ENCODE peak calls at places on chromosome 16, in five cellular contexts. One of them, this sample, is unnamed.

GRCh38 chr16:58205276-58206036 is 7.5 kb upstream of the CSNK2A2 start:
- DNase-seq in transverse colon: no peak
- DNase-seq in anterior cingulate cortex: no peak
- DNase-seq in stimulated activated CD8-positive, alpha-beta memory T cell treated with anti-CD3 and anti-CD28 coated beads, Interleukin-4, amount 100 ng/mL, for 4 hours: no peak
- DNase-seq in HT-29: no peak
- DNase-seq in this sample: no peak

GRCh38 chr16:51357839-51358238 is 206.8 kb upstream of the SALL1 start:
- DNase-seq in transverse colon: no peak
- DNase-seq in anterior cingulate cortex: no peak
- DNase-seq in stimulated activated CD8-positive, alpha-beta memory T cell treated with anti-CD3 and anti-CD28 coated beads, Interleukin-4, amount 100 ng/mL, for 4 hours: no peak
- DNase-seq in HT-29: no peak
- DNase-seq in this sample: no peak

GRCh38 chr16:26464576-26465266 is 602.0 kb upstream of the C16orf82 start:
- DNase-seq in transverse colon: no peak
- DNase-seq in anterior cingulate cortex: no peak
- DNase-seq in stimulated activated CD8-positive, alpha-beta memory T cell treated with anti-CD3 and anti-CD28 coated beads, Interleukin-4, amount 100 ng/mL, for 4 hours: no peak
- DNase-seq in HT-29: peak
- DNase-seq in this sample: no peak

GRCh38 chr16:49544828-49545227 is 171.2 kb downstream of the C16orf78 start:
- DNase-seq in transverse colon: no peak
- DNase-seq in anterior cingulate cortex: no peak
- DNase-seq in stimulated activated CD8-positive, alpha-beta memory T cell treated with anti-CD3 and anti-CD28 coated beads, Interleukin-4, amount 100 ng/mL, for 4 hours: no peak
- DNase-seq in HT-29: no peak
- DNase-seq in this sample: no peak

GRCh38 chr16:1580956-1581355 is 30.9 kb downstream of the IFT140 start:
- DNase-seq in transverse colon: peak
- DNase-seq in anterior cingulate cortex: no peak
- DNase-seq in stimulated activated CD8-positive, alpha-beta memory T cell treated with anti-CD3 and anti-CD28 coated beads, Interleukin-4, amount 100 ng/mL, for 4 hours: no peak
- DNase-seq in HT-29: no peak
- DNase-seq in this sample: no peak

GRCh38 chr16:77574867-77575619 is 140.2 kb upstream of the ADAMTS18 start:
- DNase-seq in transverse colon: peak
- DNase-seq in anterior cingulate cortex: no peak
- DNase-seq in stimulated activated CD8-positive, alpha-beta memory T cell treated with anti-CD3 and anti-CD28 coated beads, Interleukin-4, amount 100 ng/mL, for 4 hours: no peak
- DNase-seq in HT-29: no peak
- DNase-seq in this sample: peak

GRCh38 chr16:66476328-66477027 is 49.4 kb downstream of the BEAN1 start:
- DNase-seq in transverse colon: no peak
- DNase-seq in anterior cingulate cortex: no peak
- DNase-seq in stimulated activated CD8-positive, alpha-beta memory T cell treated with anti-CD3 and anti-CD28 coated beads, Interleukin-4, amount 100 ng/mL, for 4 hours: no peak
- DNase-seq in HT-29: peak
- DNase-seq in this sample: no peak

GRCh38 chr16:66741131-66741900 is 10.1 kb downstream of the DYNC1LI2 start:
- DNase-seq in transverse colon: peak
- DNase-seq in anterior cingulate cortex: peak
- DNase-seq in stimulated activated CD8-positive, alpha-beta memory T cell treated with anti-CD3 and anti-CD28 coated beads, Interleukin-4, amount 100 ng/mL, for 4 hours: no peak
- DNase-seq in HT-29: peak
- DNase-seq in this sample: peak

GRCh38 chr16:8375208-8375607 is 215.1 kb downstream of the TMEM114 start:
- DNase-seq in transverse colon: no peak
- DNase-seq in anterior cingulate cortex: no peak
- DNase-seq in stimulated activated CD8-positive, alpha-beta memory T cell treated with anti-CD3 and anti-CD28 coated beads, Interleukin-4, amount 100 ng/mL, for 4 hours: no peak
- DNase-seq in HT-29: no peak
- DNase-seq in this sample: no peak

GRCh38 chr16:31452631-31453106 is 6.6 kb upstream of the ARMC5 start:
- DNase-seq in transverse colon: no peak
- DNase-seq in anterior cingulate cortex: no peak
- DNase-seq in stimulated activated CD8-positive, alpha-beta memory T cell treated with anti-CD3 and anti-CD28 coated beads, Interleukin-4, amount 100 ng/mL, for 4 hours: no peak
- DNase-seq in HT-29: no peak
- DNase-seq in this sample: no peak

GRCh38 chr16:21638573-21638975 is 13.8 kb downstream of the IGSF6 start:
- DNase-seq in transverse colon: no peak
- DNase-seq in anterior cingulate cortex: no peak
- DNase-seq in stimulated activated CD8-positive, alpha-beta memory T cell treated with anti-CD3 and anti-CD28 coated beads, Interleukin-4, amount 100 ng/mL, for 4 hours: no peak
- DNase-seq in HT-29: no peak
- DNase-seq in this sample: no peak

GRCh38 chr16:10847166-10847565 is 28.6 kb upstream of the TVP23A start:
- DNase-seq in transverse colon: no peak
- DNase-seq in anterior cingulate cortex: no peak
- DNase-seq in stimulated activated CD8-positive, alpha-beta memory T cell treated with anti-CD3 and anti-CD28 coated beads, Interleukin-4, amount 100 ng/mL, for 4 hours: no peak
- DNase-seq in HT-29: no peak
- DNase-seq in this sample: no peak

GRCh38 chr16:71540-72341 is 690 bp downstream of the RHBDF1 start:
- DNase-seq in transverse colon: peak
- DNase-seq in anterior cingulate cortex: peak
- DNase-seq in stimulated activated CD8-positive, alpha-beta memory T cell treated with anti-CD3 and anti-CD28 coated beads, Interleukin-4, amount 100 ng/mL, for 4 hours: no peak
- DNase-seq in HT-29: peak
- DNase-seq in this sample: peak

GRCh38 chr16:53896711-53897110 is 192.8 kb downstream of the FTO start:
- DNase-seq in transverse colon: no peak
- DNase-seq in anterior cingulate cortex: no peak
- DNase-seq in stimulated activated CD8-positive, alpha-beta memory T cell treated with anti-CD3 and anti-CD28 coated beads, Interleukin-4, amount 100 ng/mL, for 4 hours: no peak
- DNase-seq in HT-29: no peak
- DNase-seq in this sample: no peak

GRCh38 chr16:68539704-68540370 is 746 bp downstream of the ZFP90 start:
- DNase-seq in transverse colon: no peak
- DNase-seq in anterior cingulate cortex: no peak
- DNase-seq in stimulated activated CD8-positive, alpha-beta memory T cell treated with anti-CD3 and anti-CD28 coated beads, Interleukin-4, amount 100 ng/mL, for 4 hours: no peak
- DNase-seq in HT-29: no peak
- DNase-seq in this sample: no peak

GRCh38 chr16:23110257-23110899 is 38.9 kb downstream of the USP31 start:
- DNase-seq in transverse colon: no peak
- DNase-seq in anterior cingulate cortex: no peak
- DNase-seq in stimulated activated CD8-positive, alpha-beta memory T cell treated with anti-CD3 and anti-CD28 coated beads, Interleukin-4, amount 100 ng/mL, for 4 hours: no peak
- DNase-seq in HT-29: no peak
- DNase-seq in this sample: no peak

GRCh38 chr16:57601801-57602478 is 26.5 kb upstream of the ADGRG1 start:
- DNase-seq in transverse colon: no peak
- DNase-seq in anterior cingulate cortex: no peak
- DNase-seq in stimulated activated CD8-positive, alpha-beta memory T cell treated with anti-CD3 and anti-CD28 coated beads, Interleukin-4, amount 100 ng/mL, for 4 hours: no peak
- DNase-seq in HT-29: no peak
- DNase-seq in this sample: no peak

GRCh38 chr16:12320298-12320706 is 343.8 kb downstream of the SNX29 start:
- DNase-seq in transverse colon: no peak
- DNase-seq in anterior cingulate cortex: no peak
- DNase-seq in stimulated activated CD8-positive, alpha-beta memory T cell treated with anti-CD3 and anti-CD28 coated beads, Interleukin-4, amount 100 ng/mL, for 4 hours: no peak
- DNase-seq in HT-29: no peak
- DNase-seq in this sample: no peak

GRCh38 chr16:10103096-10103495 is 79.1 kb downstream of the GRIN2A start:
- DNase-seq in transverse colon: no peak
- DNase-seq in anterior cingulate cortex: no peak
- DNase-seq in stimulated activated CD8-positive, alpha-beta memory T cell treated with anti-CD3 and anti-CD28 coated beads, Interleukin-4, amount 100 ng/mL, for 4 hours: no peak
- DNase-seq in HT-29: no peak
- DNase-seq in this sample: no peak

GRCh38 chr16:85856054-85856453 is 42.9 kb upstream of the IRF8 start:
- DNase-seq in transverse colon: no peak
- DNase-seq in anterior cingulate cortex: no peak
- DNase-seq in stimulated activated CD8-positive, alpha-beta memory T cell treated with anti-CD3 and anti-CD28 coated beads, Interleukin-4, amount 100 ng/mL, for 4 hours: no peak
- DNase-seq in HT-29: no peak
- DNase-seq in this sample: no peak

GRCh38 chr16:77898671-77899211 is 110.4 kb downstream of the VAT1L start:
- DNase-seq in transverse colon: no peak
- DNase-seq in anterior cingulate cortex: no peak
- DNase-seq in stimulated activated CD8-positive, alpha-beta memory T cell treated with anti-CD3 and anti-CD28 coated beads, Interleukin-4, amount 100 ng/mL, for 4 hours: no peak
- DNase-seq in HT-29: no peak
- DNase-seq in this sample: no peak

GRCh38 chr16:67406628-67407027 is 9.6 kb downstream of the ZDHHC1 start:
- DNase-seq in transverse colon: no peak
- DNase-seq in anterior cingulate cortex: no peak
- DNase-seq in stimulated activated CD8-positive, alpha-beta memory T cell treated with anti-CD3 and anti-CD28 coated beads, Interleukin-4, amount 100 ng/mL, for 4 hours: no peak
- DNase-seq in HT-29: no peak
- DNase-seq in this sample: no peak

GRCh38 chr16:10647721-10648296 is 46.9 kb downstream of the TEKT5 start:
- DNase-seq in transverse colon: no peak
- DNase-seq in anterior cingulate cortex: no peak
- DNase-seq in stimulated activated CD8-positive, alpha-beta memory T cell treated with anti-CD3 and anti-CD28 coated beads, Interleukin-4, amount 100 ng/mL, for 4 hours: no peak
- DNase-seq in HT-29: no peak
- DNase-seq in this sample: no peak

GRCh38 chr16:5442054-5442453 is 344.5 kb upstream of the EEF2KMT start:
- DNase-seq in transverse colon: no peak
- DNase-seq in anterior cingulate cortex: no peak
- DNase-seq in stimulated activated CD8-positive, alpha-beta memory T cell treated with anti-CD3 and anti-CD28 coated beads, Interleukin-4, amount 100 ng/mL, for 4 hours: no peak
- DNase-seq in HT-29: no peak
- DNase-seq in this sample: no peak

GRCh38 chr16:72066747-72067146 is 3.7 kb downstream of the HPR start:
- DNase-seq in transverse colon: no peak
- DNase-seq in anterior cingulate cortex: no peak
- DNase-seq in stimulated activated CD8-positive, alpha-beta memory T cell treated with anti-CD3 and anti-CD28 coated beads, Interleukin-4, amount 100 ng/mL, for 4 hours: no peak
- DNase-seq in HT-29: peak
- DNase-seq in this sample: no peak

GRCh38 chr16:14436410-14436955 is 193.6 kb downstream of the PARN start:
- DNase-seq in transverse colon: no peak
- DNase-seq in anterior cingulate cortex: no peak
- DNase-seq in stimulated activated CD8-positive, alpha-beta memory T cell treated with anti-CD3 and anti-CD28 coated beads, Interleukin-4, amount 100 ng/mL, for 4 hours: peak
- DNase-seq in HT-29: no peak
- DNase-seq in this sample: peak

GRCh38 chr16:48561960-48562393 is 48.0 kb downstream of the N4BP1 start:
- DNase-seq in transverse colon: no peak
- DNase-seq in anterior cingulate cortex: no peak
- DNase-seq in stimulated activated CD8-positive, alpha-beta memory T cell treated with anti-CD3 and anti-CD28 coated beads, Interleukin-4, amount 100 ng/mL, for 4 hours: no peak
- DNase-seq in HT-29: no peak
- DNase-seq in this sample: no peak

GRCh38 chr16:88007321-88007731 is 56.1 kb downstream of the BANP start:
- DNase-seq in transverse colon: no peak
- DNase-seq in anterior cingulate cortex: peak
- DNase-seq in stimulated activated CD8-positive, alpha-beta memory T cell treated with anti-CD3 and anti-CD28 coated beads, Interleukin-4, amount 100 ng/mL, for 4 hours: no peak
- DNase-seq in HT-29: no peak
- DNase-seq in this sample: no peak

GRCh38 chr16:55475919-55476318 is 3.1 kb upstream of the MMP2 start:
- DNase-seq in transverse colon: no peak
- DNase-seq in anterior cingulate cortex: no peak
- DNase-seq in stimulated activated CD8-positive, alpha-beta memory T cell treated with anti-CD3 and anti-CD28 coated beads, Interleukin-4, amount 100 ng/mL, for 4 hours: no peak
- DNase-seq in HT-29: no peak
- DNase-seq in this sample: peak

GRCh38 chr16:11686713-11687112 is 18.5 kb downstream of the SNN start:
- DNase-seq in transverse colon: no peak
- DNase-seq in anterior cingulate cortex: no peak
- DNase-seq in stimulated activated CD8-positive, alpha-beta memory T cell treated with anti-CD3 and anti-CD28 coated beads, Interleukin-4, amount 100 ng/mL, for 4 hours: no peak
- DNase-seq in HT-29: no peak
- DNase-seq in this sample: no peak

GRCh38 chr16:9541723-9542122 is 450.3 kb downstream of the HAPSTR1 start:
- DNase-seq in transverse colon: no peak
- DNase-seq in anterior cingulate cortex: no peak
- DNase-seq in stimulated activated CD8-positive, alpha-beta memory T cell treated with anti-CD3 and anti-CD28 coated beads, Interleukin-4, amount 100 ng/mL, for 4 hours: no peak
- DNase-seq in HT-29: no peak
- DNase-seq in this sample: no peak

GRCh38 chr16:89534147-89534788 is 26.1 kb downstream of the SPG7 start:
- DNase-seq in transverse colon: peak
- DNase-seq in anterior cingulate cortex: no peak
- DNase-seq in stimulated activated CD8-positive, alpha-beta memory T cell treated with anti-CD3 and anti-CD28 coated beads, Interleukin-4, amount 100 ng/mL, for 4 hours: no peak
- DNase-seq in HT-29: no peak
- DNase-seq in this sample: no peak

GRCh38 chr16:1818204-1818872 is 8.3 kb downstream of the HAGH start:
- DNase-seq in transverse colon: no peak
- DNase-seq in anterior cingulate cortex: no peak
- DNase-seq in stimulated activated CD8-positive, alpha-beta memory T cell treated with anti-CD3 and anti-CD28 coated beads, Interleukin-4, amount 100 ng/mL, for 4 hours: no peak
- DNase-seq in HT-29: no peak
- DNase-seq in this sample: no peak

GRCh38 chr16:78809535-78809934 is 710.1 kb downstream of the WWOX start:
- DNase-seq in transverse colon: no peak
- DNase-seq in anterior cingulate cortex: no peak
- DNase-seq in stimulated activated CD8-positive, alpha-beta memory T cell treated with anti-CD3 and anti-CD28 coated beads, Interleukin-4, amount 100 ng/mL, for 4 hours: no peak
- DNase-seq in HT-29: no peak
- DNase-seq in this sample: no peak

GRCh38 chr16:50499254-50499653 is 48.9 kb upstream of the NKD1 start:
- DNase-seq in transverse colon: no peak
- DNase-seq in anterior cingulate cortex: no peak
- DNase-seq in stimulated activated CD8-positive, alpha-beta memory T cell treated with anti-CD3 and anti-CD28 coated beads, Interleukin-4, amount 100 ng/mL, for 4 hours: no peak
- DNase-seq in HT-29: no peak
- DNase-seq in this sample: no peak

This sample was measured in psoas muscle.